ENCODE peak calls at places on chromosome 11, in eight cellular contexts. G is HEK293T; H is heart left ventricle; D is nucleus accumbens; X is iris pigment epithelial cell; B is activated T-helper 1 cell treated with anti-CD3 and anti-CD28 coated beads, Interleukin-12 subunit alpha, Interleukin-12 subunit beta, Interleukin-2, Interleukin-4 antibody, amounts not matched to agents 30 ng/mL and 10 ng/mL and 1 ng/mL, durations not matched to agents 14 hours and 24 hours and 36 hours; W is NCI-H774; O is OCI-M1. V is an unnamed sample.

GRCh38 chr11:68441466-68442230 is 18.9 kb upstream of the PPP6R3 start:
- DNase-seq in G (no peak), H (no peak), D (no peak), X (peak), B (no peak), W (peak), O (no peak), V (peak)

GRCh38 chr11:15810581-15810980 is 545.8 kb downstream of the SOX6 start:
- DNase-seq in G (no peak), H (no peak), D (no peak), X (no peak), B (no peak), W (no peak), O (no peak), V (no peak)

GRCh38 chr11:13314676-13315394 is 37.2 kb downstream of the BMAL1 start:
- DNase-seq in G (no peak), H (no peak), D (no peak), X (no peak), B (no peak), W (no peak), O (no peak), V (no peak)

GRCh38 chr11:69772646-69773045 is 2.5 kb downstream of the FGF4 start:
- DNase-seq in G (no peak), H (no peak), D (no peak), X (no peak), B (no peak), W (no peak), O (no peak), V (no peak)

GRCh38 chr11:15654397-15654915 is 539.7 kb downstream of the INSC start:
- DNase-seq in G (no peak), H (no peak), D (no peak), X (no peak), B (no peak), W (no peak), O (no peak), V (no peak)

GRCh38 chr11:67465190-67465522 is 3.9 kb downstream of the TMEM134 start:
- DNase-seq in G (no peak), H (no peak), D (no peak), X (no peak), B (no peak), W (no peak), O (peak), V (peak)

GRCh38 chr11:1163911-1164735 is 6.4 kb downstream of the MUC5AC start:
- DNase-seq in G (no peak), H (peak), D (no peak), X (no peak), B (no peak), W (no peak), O (no peak), V (no peak)

GRCh38 chr11:1570896-1571759 is 943 bp downstream of the DUSP8 start:
- DNase-seq in G (no peak), H (no peak), D (no peak), X (no peak), B (no peak), W (no peak), O (no peak), V (peak)

GRCh38 chr11:118074785-118075184 is 2.1 kb upstream of the TMPRSS4 start:
- DNase-seq in G (no peak), H (no peak), D (no peak), X (no peak), B (no peak), W (no peak), O (no peak), V (no peak)

GRCh38 chr11:35812850-35813249 is 131.0 kb upstream of the LDLRAD3 start:
- DNase-seq in G (no peak), H (no peak), D (no peak), X (no peak), B (no peak), W (no peak), O (no peak), V (no peak)

GRCh38 chr11:9004310-9004945 is 627 bp upstream of the NRIP3 start:
- DNase-seq in G (no peak), H (peak), D (no peak), X (no peak), B (no peak), W (no peak), O (no peak), V (peak)

GRCh38 chr11:2889399-2890273 is 4.1 kb upstream of the CDKN1C start:
- DNase-seq in G (no peak), H (no peak), D (no peak), X (no peak), B (no peak), W (no peak), O (no peak), V (no peak)

GRCh38 chr11:124085583-124085982 is 29.7 kb upstream of the VWA5A start:
- DNase-seq in G (no peak), H (no peak), D (no peak), X (peak), B (no peak), W (no peak), O (no peak), V (no peak)

GRCh38 chr11:45094958-45095690 is 51.3 kb upstream of the PRDM11 start:
- DNase-seq in G (no peak), H (no peak), D (no peak), X (no peak), B (no peak), W (no peak), O (no peak), V (no peak)

GRCh38 chr11:61149624-61150615 is 11.3 kb downstream of the VPS37C start:
- DNase-seq in G (no peak), H (no peak), D (no peak), X (peak), B (no peak), W (no peak), O (peak), V (no peak)

GRCh38 chr11:72240461-72241289 is 3.3 kb downstream of the PHOX2A start:
- DNase-seq in G (no peak), H (no peak), D (no peak), X (peak), B (no peak), W (no peak), O (no peak), V (no peak)

GRCh38 chr11:34585870-34586654 is 34.8 kb upstream of the EHF start:
- DNase-seq in G (peak), H (no peak), D (no peak), X (peak), B (no peak), W (peak), O (peak), V (peak)

GRCh38 chr11:118156531-118157185 is 4.0 kb upstream of the SCN4B start:
- DNase-seq in G (peak), H (no peak), D (no peak), X (no peak), B (no peak), W (no peak), O (no peak), V (peak)

GRCh38 chr11:114448749-114449484 is 9.7 kb downstream of the REXO2 start:
- DNase-seq in G (no peak), H (no peak), D (no peak), X (peak), B (no peak), W (no peak), O (peak), V (no peak)